ENCODE peak calls at places on chromosomes 12 and 14, in five cellular contexts. B, M, V, W and H are unnamed samples.

GRCh38 chr14:21748869-21749303 is 75.3 kb upstream of the OR4E1 start:
- DNase-seq in B (no peak), M (peak; percentile 58), V (peak; percentile 31), W (no peak), H (no peak)

GRCh38 chr14:38073641-38074040 is 134.1 kb upstream of the SSTR1 start:
- DNase-seq in W (no peak), V (no peak), M (no peak), B (no peak), H (no peak)

GRCh38 chr12:26830783-26831601 is 2.0 kb downstream of the ITPR2 start:
- DNase-seq in V (no peak), W (peak; percentile 40), M (no peak), B (no peak), H (peak; percentile 23)

GRCh38 chr12:101773560-101774206 is 34.4 kb upstream of the SYCP3 start:
- DNase-seq in V (peak; percentile 75), M (peak; percentile 76), B (peak; percentile 73), W (peak; percentile 54), H (peak; percentile 88)

GRCh38 chr12:114918535-114919233 is 234.7 kb upstream of the TBX3 start:
- DNase-seq in W (no peak), B (no peak), M (peak; percentile 97), V (peak; percentile 72), H (no peak)

GRCh38 chr14:46490150-46490769 is 161.3 kb downstream of the RPL10L start:
- DNase-seq in V (no peak), W (no peak), M (peak; percentile 15), B (no peak), H (no peak)

GRCh38 chr12:28023156-28023887 is 50.8 kb upstream of the PTHLH start:
- DNase-seq in V (peak; percentile 95), B (no peak), W (no peak), M (peak; percentile 87), H (no peak)

GRCh38 chr14:22852940-22853767 is 16.8 kb downstream of the MMP14 start:
- DNase-seq in B (peak; percentile 97), V (peak; percentile 83), W (peak; percentile 81), M (peak; percentile 82), H (peak; percentile 99)

GRCh38 chr12:75812341-75813018 is 219.1 kb downstream of the PHLDA1 start:
- DNase-seq in W (no peak), M (no peak), B (no peak), V (peak; percentile 88), H (no peak)

GRCh38 chr12:115926037-115926670 is 351.3 kb downstream of the MED13L start:
- DNase-seq in B (no peak), M (no peak), V (no peak), W (no peak), H (peak; percentile 80)

GRCh38 chr12:116610971-116611541 is 51.9 kb downstream of the MAP1LC3B2 start:
- DNase-seq in W (no peak), M (peak; percentile 48), B (no peak), V (no peak), H (no peak)

GRCh38 chr14:88630565-88630964 is 67.7 kb downstream of the ZC3H14 start:
- DNase-seq in B (no peak), W (peak; percentile 23), M (peak; percentile 18), V (peak; percentile 77), H (no peak)

GRCh38 chr12:20696181-20696580 is 1.0 kb downstream of the SLCO1C1 start:
- DNase-seq in B (no peak), M (no peak), W (peak; percentile 14), V (no peak), H (no peak)

GRCh38 chr14:59630281-59630963 is 53.8 kb upstream of the CCDC175 start:
- DNase-seq in M (no peak), V (no peak), W (no peak), B (no peak), H (no peak)

GRCh38 chr14:21084988-21085853 is 13.2 kb downstream of the ZNF219 start:
- DNase-seq in W (peak; percentile 71), M (no peak), B (no peak), V (peak; percentile 91), H (peak; percentile 66)

GRCh38 chr12:124709722-124710656 is 142.6 kb upstream of the NCOR2 start:
- DNase-seq in B (no peak), W (no peak), M (no peak), V (peak; percentile 87), H (no peak)

GRCh38 chr12:44875417-44875953 is 630 bp downstream of the NELL2 start:
- DNase-seq in B (no peak), M (peak; percentile 1), W (no peak), V (no peak), H (peak; percentile 62)

GRCh38 chr12:44875954-44876553 is at the start of gene NELL2:
- DNase-seq in V (no peak), W (peak; percentile 19), B (no peak), M (peak; percentile 32), H (peak; percentile 14)

GRCh38 chr12:44873898-44874297 is 2.2 kb downstream of the NELL2 start:
- DNase-seq in B (no peak), M (peak; percentile 33), V (peak; percentile 4), W (no peak), H (no peak)

GRCh38 chr12:44876554-44877275 is 600 bp upstream of the NELL2 start:
- DNase-seq in B (no peak), W (peak; percentile 16), V (no peak), M (peak; percentile 33), H (no peak)

DNA sequence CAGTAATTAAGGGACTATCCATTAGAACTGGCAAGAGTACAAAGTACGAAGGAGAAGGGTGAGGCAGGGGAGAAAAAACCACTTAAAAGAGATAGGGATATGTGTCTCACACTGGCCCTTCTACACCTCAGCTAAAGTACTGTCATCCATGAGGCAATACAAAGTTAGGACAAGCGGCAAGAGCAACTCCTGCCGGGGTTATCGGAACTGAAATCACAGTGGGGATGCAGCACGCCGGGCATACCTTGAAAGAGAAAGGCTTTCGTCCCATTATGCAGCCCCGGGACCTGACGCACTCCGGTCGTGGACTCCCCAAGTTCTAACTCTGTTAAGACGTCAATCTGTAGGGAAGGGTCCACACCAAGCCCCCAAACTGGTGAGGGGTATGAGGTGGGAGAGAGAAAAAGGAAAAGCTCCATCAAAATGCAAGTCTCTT is 1.1 kb downstream of the NELL2 start:
- DNase-seq in V (no peak), W (no peak), B (no peak), M (peak; percentile 2), H (no peak)
- H3K4me3 ChIP-seq in V (no peak overlapping the region), W (no peak overlapping the region), B (peak overlapping the region; percentile 73), M (peak overlapping the region; percentile 50), H (no peak overlapping the region)

GRCh38 chr12:51245476-51246253 is 7.0 kb downstream of the DAZAP2 start:
- DNase-seq in M (no peak), B (peak; percentile 7), W (no peak), V (no peak), H (no peak)

GRCh38 chr12:51242896-51243295 is 4.3 kb downstream of the DAZAP2 start:
- DNase-seq in V (no peak), B (no peak), M (no peak), W (no peak), H (no peak)

GRCh38 chr12:51244269-51244668 is 5.6 kb downstream of the DAZAP2 start:
- DNase-seq in W (no peak), M (no peak), V (peak; percentile 40), B (no peak), H (no peak)

GRCh38 chr12:51247523-51248206 is 9.0 kb downstream of the DAZAP2 start:
- DNase-seq in V (no peak), W (no peak), B (no peak), M (no peak), H (no peak)

GRCh38 chr12:51246254-51246853 is 7.7 kb downstream of the DAZAP2 start:
- DNase-seq in B (no peak), V (peak; percentile 68), M (no peak), W (peak; percentile 59), H (no peak)
- TF ChIP-seq POLR2A in B (no peak), V (peak; percentile 21), M (no peak), W (no peak), H (no peak)

DNA sequence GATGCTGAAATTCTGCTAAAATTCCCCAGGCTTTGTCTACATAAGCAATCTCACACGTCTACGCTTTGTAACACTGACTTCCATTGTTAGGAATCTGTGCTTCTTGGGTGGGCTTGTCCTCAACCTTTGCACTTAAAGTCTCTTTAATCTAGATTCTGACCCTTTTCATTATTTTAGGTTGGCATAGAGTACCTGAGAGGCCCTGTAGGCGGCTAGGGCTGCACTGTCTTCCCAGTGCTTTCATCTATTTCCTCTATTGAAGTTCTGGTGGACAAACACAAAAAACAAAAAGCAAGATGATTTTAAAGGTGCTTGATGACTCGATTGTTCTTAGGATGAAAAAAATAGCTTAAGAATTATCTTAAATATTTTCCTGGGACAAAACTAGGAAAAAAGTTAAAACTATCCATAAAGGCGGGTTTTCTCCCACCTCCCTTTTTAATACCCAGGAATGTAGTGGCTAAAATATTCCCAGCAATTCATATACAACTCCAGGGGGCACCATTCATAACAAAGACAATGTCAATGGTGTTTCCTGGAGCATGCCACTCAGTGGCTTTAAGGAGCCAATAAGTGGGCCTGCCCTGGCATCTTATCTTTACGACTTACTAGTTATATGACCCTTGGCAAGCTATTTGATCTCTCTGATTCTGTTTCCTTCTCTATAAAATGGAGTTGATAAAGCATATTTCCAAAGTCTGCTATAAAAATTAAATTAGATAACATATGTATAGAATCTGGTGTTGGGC is 197.5 kb downstream of the STXBP6 start:
- DNase-seq in B (no peak), V (no peak), M (no peak), W (no peak), H (no peak)
- TF ChIP-seq CTCF in B (no peak), V (no peak), M (no peak), W (no peak), H (no peak)

GRCh38 chr14:97412933-97413574 is 615.9 kb downstream of the VRK1 start:
- DNase-seq in W (no peak), B (no peak), V (no peak), M (no peak), H (peak; percentile 46)
- H3K4me3 ChIP-seq in W (no peak overlapping the region), B (peak overlapping the region; percentile 42), V (no peak overlapping the region), M (no peak overlapping the region), H (no peak overlapping the region)

DNA sequence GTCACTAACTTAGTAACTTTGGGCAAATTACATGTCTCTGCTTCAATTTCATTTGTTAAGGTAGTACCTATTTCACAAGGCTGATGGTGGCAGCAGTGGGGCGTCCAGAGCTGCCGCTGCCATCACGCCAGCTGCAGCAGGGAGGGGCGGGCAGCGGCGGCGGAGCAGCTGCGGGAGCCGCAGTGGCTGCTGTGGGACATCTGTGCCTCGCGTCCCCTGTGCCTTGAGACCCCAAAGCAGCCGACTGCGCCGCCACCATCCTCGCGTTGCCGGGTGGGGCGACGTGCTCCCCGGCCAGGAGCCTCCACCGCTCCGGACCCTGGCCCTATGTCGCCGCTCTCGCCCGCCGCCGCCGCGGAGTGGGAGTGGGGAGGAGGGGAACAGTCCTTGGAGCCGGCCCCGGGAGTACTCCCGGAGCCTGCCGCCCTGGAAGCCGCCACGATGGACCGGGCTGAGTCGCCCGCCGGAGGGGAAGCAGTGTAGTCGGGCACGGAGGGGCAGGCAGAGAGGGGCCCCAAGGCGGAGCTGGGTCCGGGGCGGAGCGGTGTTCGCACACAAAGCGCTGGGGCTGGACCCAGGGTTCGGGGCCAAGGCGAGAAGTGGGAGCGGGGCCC is 51.4 kb downstream of the A2M start:
- DNase-seq in B (peak; percentile 76), M (peak; percentile 75), V (peak; percentile 10), W (peak; percentile 64), H (peak; percentile 92)
- TF ChIP-seq POLR2A in B (no peak), M (peak; percentile 79), V (no peak), W (peak; percentile 77), H (no peak)

DNA sequence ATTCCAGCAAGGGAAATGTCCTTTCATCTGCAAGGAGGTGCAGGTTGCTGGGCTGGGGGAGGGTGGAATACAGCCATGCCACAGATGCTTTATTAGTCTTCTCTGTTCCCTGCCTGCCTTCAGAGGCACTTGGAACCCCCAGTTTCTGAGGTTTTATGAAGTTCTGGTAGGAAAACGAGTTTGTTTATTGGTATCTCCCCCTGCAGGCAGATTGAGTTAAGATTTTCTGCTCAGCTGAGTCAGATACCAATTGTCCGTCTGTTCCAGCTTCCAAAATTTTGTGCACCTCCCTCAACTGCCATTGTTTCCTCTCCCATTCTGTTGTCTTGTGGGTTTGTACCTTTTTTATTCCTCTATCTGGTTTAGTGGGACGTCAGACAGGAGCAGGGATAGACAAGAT is 155.6 kb downstream of the ETV6 start:
- DNase-seq in V (no peak), W (no peak), B (no peak), M (no peak), H (no peak)
- TF ChIP-seq CTCF in V (no peak), W (no peak), B (no peak), M (no peak), H (no peak)